ENCODE peak calls at places on chromosomes 2 and 18, in six cellular contexts. One of them, this sample, is unnamed.

GRCh38 chr2:73000808-73001570 is 70.5 kb downstream of the SFXN5 start:
- DNase-seq in K562: no peak
- DNase-seq in A549: no peak
- DNase-seq in NB4: no peak
- DNase-seq in endothelial cell of umbilical vein: no peak
- DNase-seq in GM12878: no peak
- DNase-seq in this sample: peak

GRCh38 chr18:62829936-62830335 is 114.6 kb downstream of the PHLPP1 start:
- DNase-seq in K562: peak
- DNase-seq in A549: no peak
- DNase-seq in NB4: no peak
- DNase-seq in endothelial cell of umbilical vein: no peak
- DNase-seq in GM12878: no peak
- DNase-seq in this sample: no peak

GRCh38 chr2:102585704-102586404 is 33.5 kb upstream of the SLC9A2 start:
- DNase-seq in K562: peak
- DNase-seq in A549: peak
- DNase-seq in NB4: no peak
- DNase-seq in endothelial cell of umbilical vein: no peak
- DNase-seq in GM12878: no peak
- DNase-seq in this sample: no peak

GRCh38 chr2:170207901-170208300 is 30.0 kb downstream of the MYO3B start:
- DNase-seq in K562: no peak
- DNase-seq in A549: no peak
- DNase-seq in NB4: no peak
- DNase-seq in endothelial cell of umbilical vein: no peak
- DNase-seq in GM12878: no peak
- DNase-seq in this sample: no peak

GRCh38 chr2:73291461-73292315 is 1.7 kb downstream of the EGR4 start:
- DNase-seq in K562: no peak
- DNase-seq in A549: peak
- DNase-seq in NB4: no peak
- DNase-seq in endothelial cell of umbilical vein: no peak
- DNase-seq in GM12878: no peak
- DNase-seq in this sample: no peak

GRCh38 chr18:74126684-74127482 is 20.8 kb downstream of the FBXO15 start:
- DNase-seq in K562: no peak
- DNase-seq in A549: no peak
- DNase-seq in NB4: no peak
- DNase-seq in endothelial cell of umbilical vein: no peak
- DNase-seq in GM12878: no peak
- DNase-seq in this sample: no peak

GRCh38 chr18:67730884-67731283 is 214.4 kb upstream of the DSEL start:
- DNase-seq in K562: no peak
- DNase-seq in A549: peak
- DNase-seq in NB4: no peak
- DNase-seq in endothelial cell of umbilical vein: peak
- DNase-seq in GM12878: no peak
- DNase-seq in this sample: no peak

GRCh38 chr18:46322941-46323340 is 218.8 kb downstream of the HAUS1 start:
- DNase-seq in K562: no peak
- DNase-seq in A549: no peak
- DNase-seq in NB4: no peak
- DNase-seq in endothelial cell of umbilical vein: no peak
- DNase-seq in GM12878: no peak
- DNase-seq in this sample: no peak

GRCh38 chr18:30970201-30970816 is 72.2 kb downstream of the DSC3 start:
- DNase-seq in K562: peak
- DNase-seq in A549: peak
- DNase-seq in NB4: peak
- DNase-seq in endothelial cell of umbilical vein: peak
- DNase-seq in GM12878: no peak
- DNase-seq in this sample: peak

GRCh38 chr2:181250691-181251090 is 206.5 kb upstream of the ITGA4 start:
- DNase-seq in K562: no peak
- DNase-seq in A549: no peak
- DNase-seq in NB4: peak
- DNase-seq in endothelial cell of umbilical vein: no peak
- DNase-seq in GM12878: no peak
- DNase-seq in this sample: no peak

GRCh38 chr2:181258761-181259160 is 198.4 kb upstream of the ITGA4 start:
- DNase-seq in K562: no peak
- DNase-seq in A549: peak
- DNase-seq in NB4: no peak
- DNase-seq in endothelial cell of umbilical vein: no peak
- DNase-seq in GM12878: no peak
- DNase-seq in this sample: peak

GRCh38 chr2:181252248-181253148 is 204.7 kb upstream of the ITGA4 start:
- DNase-seq in K562: no peak
- DNase-seq in A549: no peak
- DNase-seq in NB4: peak
- DNase-seq in endothelial cell of umbilical vein: no peak
- DNase-seq in GM12878: no peak
- DNase-seq in this sample: no peak

GRCh38 chr2:181253438-181253837 is 203.7 kb upstream of the ITGA4 start:
- DNase-seq in K562: no peak
- DNase-seq in A549: no peak
- DNase-seq in NB4: no peak
- DNase-seq in endothelial cell of umbilical vein: no peak
- DNase-seq in GM12878: no peak
- DNase-seq in this sample: no peak
- TF ChIP-seq MYC in K562: no peak
- TF ChIP-seq MYC in A549: no peak
- TF ChIP-seq MYC in NB4: no peak
- TF ChIP-seq MYC in endothelial cell of umbilical vein: no peak
- TF ChIP-seq MYC in GM12878: no peak
- TF ChIP-seq MYC in this sample: no peak

GRCh38 chr2:55118643-55119065 is 68.4 kb upstream of the RTN4 start:
- DNase-seq in K562: peak
- DNase-seq in A549: no peak
- DNase-seq in NB4: peak
- DNase-seq in endothelial cell of umbilical vein: no peak
- DNase-seq in GM12878: no peak
- DNase-seq in this sample: no peak
- TF ChIP-seq MYC in K562: no peak
- TF ChIP-seq MYC in A549: no peak
- TF ChIP-seq MYC in NB4: no peak
- TF ChIP-seq MYC in endothelial cell of umbilical vein: no peak
- TF ChIP-seq MYC in GM12878: no peak
- TF ChIP-seq MYC in this sample: no peak

GRCh38 chr2:133739039-133739438 is 170.8 kb upstream of the NCKAP5 start:
- DNase-seq in K562: no peak
- DNase-seq in A549: no peak
- DNase-seq in NB4: no peak
- DNase-seq in endothelial cell of umbilical vein: no peak
- DNase-seq in GM12878: no peak
- DNase-seq in this sample: no peak
- TF ChIP-seq MYC in K562: no peak
- TF ChIP-seq MYC in A549: no peak
- TF ChIP-seq MYC in NB4: no peak
- TF ChIP-seq MYC in endothelial cell of umbilical vein: no peak
- TF ChIP-seq MYC in GM12878: no peak
- TF ChIP-seq MYC in this sample: no peak

DNA sequence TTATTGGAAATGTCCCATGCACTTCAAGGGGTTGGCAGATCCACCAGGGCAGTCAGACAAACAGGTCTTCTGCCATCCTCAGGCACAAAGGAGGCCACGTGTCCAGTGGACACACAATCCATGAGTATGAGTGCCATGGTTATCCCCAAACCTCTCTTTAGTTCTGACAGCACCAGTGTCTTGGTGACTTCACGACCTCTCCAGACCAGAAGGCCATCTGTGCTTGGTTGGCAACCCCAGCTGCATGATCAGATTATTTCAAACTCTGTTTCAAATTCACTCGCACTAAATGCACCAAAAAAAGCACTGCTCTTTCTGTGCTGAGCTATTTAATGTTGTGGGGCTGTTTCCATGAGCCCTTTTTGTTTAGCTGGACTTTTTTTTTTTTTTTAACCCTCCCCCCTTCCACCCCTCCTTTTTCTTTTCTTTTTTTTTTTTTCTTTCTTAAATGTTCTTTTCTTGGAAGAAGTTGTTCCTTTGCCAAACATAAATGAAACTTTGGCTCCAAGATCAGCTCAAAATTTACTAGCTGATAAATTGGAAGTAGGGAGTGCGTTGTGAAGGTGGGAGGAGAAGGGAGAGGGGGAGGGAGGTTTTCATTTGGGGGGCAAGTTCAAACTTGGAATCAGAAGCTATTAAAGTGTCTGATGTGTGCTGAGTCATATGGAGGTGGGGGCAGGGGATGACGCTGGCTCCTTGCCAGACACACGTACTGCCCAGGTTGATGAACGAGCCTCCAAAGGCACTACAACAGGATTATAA is 542.9 kb upstream of the TNP1 start:
- DNase-seq in K562: peak
- DNase-seq in A549: peak
- DNase-seq in NB4: no peak
- DNase-seq in endothelial cell of umbilical vein: no peak
- DNase-seq in GM12878: no peak
- DNase-seq in this sample: no peak
- TF ChIP-seq MYC in K562: no peak
- TF ChIP-seq MYC in A549: no peak
- TF ChIP-seq MYC in NB4: no peak
- TF ChIP-seq MYC in endothelial cell of umbilical vein: no peak
- TF ChIP-seq MYC in GM12878: no peak
- TF ChIP-seq MYC in this sample: no peak

DNA sequence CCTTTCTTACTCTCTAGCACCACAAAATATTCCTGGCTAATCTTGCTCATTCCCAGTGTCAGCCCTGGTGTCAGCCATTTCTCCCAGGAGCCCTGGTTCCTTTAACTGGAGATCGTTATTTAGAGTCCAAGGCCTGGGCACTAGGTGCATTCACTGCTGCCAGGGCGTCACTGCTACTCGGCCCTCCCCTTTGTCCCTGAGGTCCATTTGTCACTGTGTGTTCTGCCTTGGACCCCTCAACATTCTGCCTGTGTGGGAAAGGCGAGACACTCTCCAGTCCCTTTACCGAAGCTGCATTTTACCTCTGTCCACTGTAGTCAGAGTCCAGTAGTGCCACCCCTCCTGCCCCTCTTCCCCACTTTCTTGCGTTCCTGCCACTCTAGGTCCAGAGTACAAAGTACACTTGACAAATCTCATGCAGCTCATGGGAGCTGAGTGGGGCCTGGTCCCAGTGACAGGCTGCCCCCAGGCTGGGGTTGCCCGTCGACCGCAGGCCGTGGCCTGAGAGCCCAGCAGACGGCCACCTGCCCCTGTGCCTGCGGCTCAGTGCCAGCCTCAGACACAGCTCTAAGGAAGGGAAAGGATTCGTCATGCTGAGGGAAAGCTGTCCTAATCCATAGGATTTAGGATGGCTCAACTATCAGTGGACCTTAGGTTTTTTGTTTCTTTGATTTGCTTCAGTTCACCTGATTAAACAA is 52.1 kb downstream of the COPS8 start:
- DNase-seq in K562: no peak
- DNase-seq in A549: no peak
- DNase-seq in NB4: no peak
- DNase-seq in endothelial cell of umbilical vein: no peak
- DNase-seq in GM12878: no peak
- DNase-seq in this sample: no peak
- TF ChIP-seq MYC in K562: no peak
- TF ChIP-seq MYC in A549: no peak
- TF ChIP-seq MYC in NB4: no peak
- TF ChIP-seq MYC in endothelial cell of umbilical vein: no peak
- TF ChIP-seq MYC in GM12878: no peak
- TF ChIP-seq MYC in this sample: no peak

GRCh38 chr2:126658910-126659613 is 3.1 kb downstream of the GYPC start:
- DNase-seq in K562: peak
- DNase-seq in A549: no peak
- DNase-seq in NB4: peak
- DNase-seq in endothelial cell of umbilical vein: no peak
- DNase-seq in GM12878: peak
- DNase-seq in this sample: no peak

GRCh38 chr2:126657146-126657635 is 1.2 kb downstream of the GYPC start:
- DNase-seq in K562: peak
- DNase-seq in A549: no peak
- DNase-seq in NB4: peak
- DNase-seq in endothelial cell of umbilical vein: no peak
- DNase-seq in GM12878: no peak
- DNase-seq in this sample: no peak

GRCh38 chr2:126660068-126660467 is 4.1 kb downstream of the GYPC start:
- DNase-seq in K562: no peak
- DNase-seq in A549: no peak
- DNase-seq in NB4: no peak
- DNase-seq in endothelial cell of umbilical vein: no peak
- DNase-seq in GM12878: no peak
- DNase-seq in this sample: no peak

GRCh38 chr2:126657636-126658315 is 1.8 kb downstream of the GYPC start:
- DNase-seq in K562: peak
- DNase-seq in A549: peak
- DNase-seq in NB4: peak
- DNase-seq in endothelial cell of umbilical vein: peak
- DNase-seq in GM12878: peak
- DNase-seq in this sample: no peak

GRCh38 chr2:126658316-126658909 is 2.5 kb downstream of the GYPC start:
- DNase-seq in K562: no peak
- DNase-seq in A549: no peak
- DNase-seq in NB4: no peak
- DNase-seq in endothelial cell of umbilical vein: no peak
- DNase-seq in GM12878: no peak
- DNase-seq in this sample: no peak
- TF ChIP-seq MYC in K562: no peak
- TF ChIP-seq MYC in A549: no peak
- TF ChIP-seq MYC in NB4: no peak
- TF ChIP-seq MYC in endothelial cell of umbilical vein: no peak
- TF ChIP-seq MYC in GM12878: no peak
- TF ChIP-seq MYC in this sample: no peak

GRCh38 chr2:221189431-221189830 is 382.7 kb downstream of the EPHA4 start:
- DNase-seq in K562: no peak
- DNase-seq in A549: no peak
- DNase-seq in NB4: no peak
- DNase-seq in endothelial cell of umbilical vein: no peak
- DNase-seq in GM12878: no peak
- DNase-seq in this sample: no peak
- TF ChIP-seq MYC in K562: no peak
- TF ChIP-seq MYC in A549: no peak
- TF ChIP-seq MYC in NB4: no peak
- TF ChIP-seq MYC in endothelial cell of umbilical vein: no peak
- TF ChIP-seq MYC in GM12878: no peak
- TF ChIP-seq MYC in this sample: no peak

This sample was measured in HepG2.